ENCODE peak calls at places on chromosomes 7 and 10, in seven cellular contexts. C is neural crest cell, L is GM23338, N is type B pancreatic cell, E is non-pigmented ciliary epithelial cell, K is hypothalamus, A is NCI-H510A. S is an unnamed sample.

GRCh38 chr10:112585960-112586359 is 138.9 kb downstream of the VTI1A start:
- DNase-seq in N (no peak), L (no peak), A (no peak), E (no peak), C (no peak), K (no peak), S (no peak)

GRCh38 chr10:9745158-9745557 is 1272.5 kb upstream of the CELF2 start:
- DNase-seq in K (no peak), N (no peak), L (no peak), C (no peak), A (no peak), E (no peak), S (no peak)

GRCh38 chr7:158829021-158829341 is 328 bp downstream of the ESYT2 start:
- DNase-seq in K (no peak), E (no peak), N (no peak), L (peak; percentile 78), A (peak; percentile 59), C (peak; percentile 48), S (no peak)

GRCh38 chr10:71582019-71582418 is 137.6 kb downstream of the C10orf105 start:
- DNase-seq in C (peak; percentile 45), K (no peak), E (no peak), N (no peak), L (peak; percentile 53), A (no peak), S (no peak)

GRCh38 chr7:124908258-124908657 is 21.4 kb downstream of the POT1 start:
- DNase-seq in N (no peak), C (no peak), L (no peak), K (no peak), E (no peak), A (no peak), S (no peak)

GRCh38 chr10:112838784-112839481 is 111.1 kb upstream of the TCF7L2 start:
- DNase-seq in L (peak; percentile 61), K (no peak), N (no peak), C (no peak), E (no peak), A (no peak), S (no peak)

GRCh38 chr7:2120251-2120660 is 112.5 kb downstream of the MAD1L1 start:
- DNase-seq in N (no peak), E (no peak), C (no peak), L (no peak), A (no peak), K (no peak), S (no peak)

GRCh38 chr7:102914585-102914984 is 1.8 kb downstream of the LRRC17 start:
- DNase-seq in K (no peak), C (peak; percentile 3), A (no peak), L (peak; percentile 72), N (no peak), E (peak; percentile 90), S (no peak)

GRCh38 chr10:127932521-127933270 is 25.8 kb downstream of the PTPRE start:
- DNase-seq in A (no peak), L (no peak), C (no peak), N (no peak), E (no peak), K (no peak), S (no peak)

GRCh38 chr7:35289376-35289775 is 35.5 kb upstream of the TBX20 start:
- DNase-seq in N (no peak), K (no peak), C (no peak), A (no peak), E (no peak), L (no peak), S (no peak)

GRCh38 chr7:86750124-86750523 is 106.4 kb downstream of the GRM3 start:
- DNase-seq in A (no peak), C (no peak), K (no peak), E (no peak), L (no peak), N (no peak), S (no peak)

GRCh38 chr10:86956841-86957448 is 470 bp downstream of the MMRN2 start:
- DNase-seq in K (no peak), L (no peak), N (no peak), E (no peak), A (no peak), C (no peak), S (no peak)

GRCh38 chr10:131588704-131589220 is 277.2 kb upstream of the TCERG1L start:
- DNase-seq in N (no peak), C (no peak), E (no peak), K (no peak), A (no peak), L (no peak), S (no peak)

GRCh38 chr10:620971-621370 is 68.5 kb downstream of the DIP2C start:
- DNase-seq in A (no peak), E (no peak), N (no peak), L (no peak), C (no peak), K (no peak), S (no peak)

GRCh38 chr7:69780377-69780776 is 182.1 kb downstream of the AUTS2 start:
- DNase-seq in L (peak; percentile 80), A (peak; percentile 33), K (no peak), C (no peak), E (no peak), N (no peak), S (no peak)